ENCODE peak calls at places on chromosomes 2 and 18, in eight cellular contexts. One of them, this sample, is unnamed.

GRCh38 chr2:42809876-42810125 is 17.4 kb upstream of the HAAO start:
- DNase-seq in ovary: no peak
- DNase-seq in K562: peak; percentile 91
- DNase-seq in upper lobe of left lung: peak; percentile 85
- DNase-seq in transverse colon: peak; percentile 86
- DNase-seq in SK-N-SH: peak; percentile 97
- DNase-seq in A549: peak; percentile 87
- DNase-seq in stomach: peak; percentile 84
- DNase-seq in this sample: no peak

GRCh38 chr2:109372171-109372568 is 241.6 kb downstream of the SEPTIN10 start:
- DNase-seq in stomach: peak; percentile 7
- DNase-seq in transverse colon: no peak
- DNase-seq in SK-N-SH: peak; percentile 1
- DNase-seq in K562: no peak
- DNase-seq in A549: no peak
- DNase-seq in ovary: no peak
- DNase-seq in upper lobe of left lung: peak; percentile 7
- DNase-seq in this sample: no peak

GRCh38 chr2:127586136-127586535 is 50.7 kb downstream of the MYO7B start:
- DNase-seq in transverse colon: no peak
- DNase-seq in stomach: peak; percentile 2
- DNase-seq in ovary: no peak
- DNase-seq in K562: no peak
- DNase-seq in SK-N-SH: no peak
- DNase-seq in upper lobe of left lung: peak; percentile 7
- DNase-seq in A549: no peak
- DNase-seq in this sample: no peak

GRCh38 chr2:31475692-31476091 is 61.1 kb upstream of the XDH start:
- DNase-seq in SK-N-SH: no peak
- DNase-seq in transverse colon: no peak
- DNase-seq in ovary: no peak
- DNase-seq in A549: no peak
- DNase-seq in K562: no peak
- DNase-seq in upper lobe of left lung: no peak
- DNase-seq in stomach: no peak
- DNase-seq in this sample: no peak

GRCh38 chr2:165874445-165875039 is 79.0 kb downstream of the TTC21B start:
- DNase-seq in ovary: no peak
- DNase-seq in stomach: no peak
- DNase-seq in K562: peak; percentile 22
- DNase-seq in SK-N-SH: peak; percentile 44
- DNase-seq in A549: peak; percentile 58
- DNase-seq in transverse colon: no peak
- DNase-seq in upper lobe of left lung: no peak
- DNase-seq in this sample: peak; percentile 23

GRCh38 chr2:229921101-229921891 is 513 bp downstream of the TRIP12 start:
- DNase-seq in A549: peak; percentile 62
- DNase-seq in transverse colon: peak; percentile 75
- DNase-seq in K562: no peak
- DNase-seq in stomach: peak; percentile 67
- DNase-seq in SK-N-SH: peak; percentile 79
- DNase-seq in ovary: peak; percentile 80
- DNase-seq in upper lobe of left lung: peak; percentile 81
- DNase-seq in this sample: peak; percentile 38

GRCh38 chr2:127146071-127146725 is 39.2 kb upstream of the BIN1 start:
- DNase-seq in ovary: peak; percentile 8
- DNase-seq in K562: no peak
- DNase-seq in stomach: no peak
- DNase-seq in upper lobe of left lung: no peak
- DNase-seq in SK-N-SH: no peak
- DNase-seq in A549: no peak
- DNase-seq in transverse colon: no peak
- DNase-seq in this sample: no peak

GRCh38 chr18:41449612-41450011 is 505.4 kb upstream of the PIK3C3 start:
- DNase-seq in ovary: no peak
- DNase-seq in transverse colon: no peak
- DNase-seq in A549: no peak
- DNase-seq in SK-N-SH: no peak
- DNase-seq in upper lobe of left lung: no peak
- DNase-seq in stomach: no peak
- DNase-seq in K562: no peak
- DNase-seq in this sample: no peak

GRCh38 chr2:100752628-100753333 is 67.2 kb upstream of the NPAS2 start:
- DNase-seq in SK-N-SH: no peak
- DNase-seq in ovary: no peak
- DNase-seq in K562: no peak
- DNase-seq in A549: peak; percentile 59
- DNase-seq in transverse colon: no peak
- DNase-seq in upper lobe of left lung: no peak
- DNase-seq in stomach: no peak
- DNase-seq in this sample: no peak

GRCh38 chr2:176494949-176495353 is 225.7 kb downstream of the MTX2 start:
- DNase-seq in A549: no peak
- DNase-seq in stomach: peak; percentile 26
- DNase-seq in K562: no peak
- DNase-seq in transverse colon: peak; percentile 28
- DNase-seq in upper lobe of left lung: peak; percentile 34
- DNase-seq in SK-N-SH: no peak
- DNase-seq in ovary: peak; percentile 43
- DNase-seq in this sample: peak; percentile 76

GRCh38 chr2:109644571-109645275 is 30.6 kb downstream of the SOWAHC start:
- DNase-seq in transverse colon: peak; percentile 70
- DNase-seq in K562: no peak
- DNase-seq in A549: peak; percentile 28
- DNase-seq in stomach: peak; percentile 50
- DNase-seq in SK-N-SH: peak; percentile 34
- DNase-seq in upper lobe of left lung: peak; percentile 40
- DNase-seq in ovary: no peak
- DNase-seq in this sample: no peak

GRCh38 chr2:48270209-48270608 is 259.7 kb upstream of the STON1 start:
- DNase-seq in transverse colon: no peak
- DNase-seq in ovary: no peak
- DNase-seq in A549: no peak
- DNase-seq in stomach: no peak
- DNase-seq in SK-N-SH: no peak
- DNase-seq in upper lobe of left lung: no peak
- DNase-seq in K562: no peak
- DNase-seq in this sample: no peak

GRCh38 chr2:144241801-144242200 is 278.1 kb downstream of the ZEB2 start:
- DNase-seq in transverse colon: no peak
- DNase-seq in ovary: no peak
- DNase-seq in A549: no peak
- DNase-seq in upper lobe of left lung: no peak
- DNase-seq in SK-N-SH: no peak
- DNase-seq in stomach: no peak
- DNase-seq in K562: no peak
- DNase-seq in this sample: no peak

GRCh38 chr2:219362524-219363164 is 25.1 kb downstream of the DNPEP start:
- DNase-seq in K562: no peak
- DNase-seq in SK-N-SH: no peak
- DNase-seq in stomach: no peak
- DNase-seq in upper lobe of left lung: peak; percentile 42
- DNase-seq in ovary: no peak
- DNase-seq in A549: peak; percentile 60
- DNase-seq in transverse colon: peak; percentile 44
- DNase-seq in this sample: peak; percentile 33
- TF ChIP-seq EP300 in K562: no peak
- TF ChIP-seq EP300 in SK-N-SH: no peak
- TF ChIP-seq EP300 in stomach: no peak
- TF ChIP-seq EP300 in upper lobe of left lung: no peak
- TF ChIP-seq EP300 in ovary: no peak
- TF ChIP-seq EP300 in A549: no peak
- TF ChIP-seq EP300 in transverse colon: no peak
- TF ChIP-seq EP300 in this sample: no peak

GRCh38 chr2:150479075-150479915 is 8.2 kb downstream of the RND3 start:
- DNase-seq in stomach: no peak
- DNase-seq in upper lobe of left lung: no peak
- DNase-seq in A549: no peak
- DNase-seq in ovary: no peak
- DNase-seq in SK-N-SH: no peak
- DNase-seq in K562: no peak
- DNase-seq in transverse colon: no peak
- DNase-seq in this sample: no peak

GRCh38 chr2:150477347-150477746 is 10.1 kb downstream of the RND3 start:
- DNase-seq in A549: no peak
- DNase-seq in ovary: no peak
- DNase-seq in transverse colon: peak; percentile 70
- DNase-seq in K562: no peak
- DNase-seq in SK-N-SH: no peak
- DNase-seq in upper lobe of left lung: no peak
- DNase-seq in stomach: no peak
- DNase-seq in this sample: no peak

GRCh38 chr2:150480241-150480640 is 7.2 kb downstream of the RND3 start:
- DNase-seq in upper lobe of left lung: no peak
- DNase-seq in SK-N-SH: no peak
- DNase-seq in stomach: peak; percentile 34
- DNase-seq in A549: no peak
- DNase-seq in ovary: no peak
- DNase-seq in transverse colon: no peak
- DNase-seq in K562: no peak
- DNase-seq in this sample: no peak

GRCh38 chr2:150476809-150477302 is 10.6 kb downstream of the RND3 start:
- DNase-seq in stomach: no peak
- DNase-seq in K562: no peak
- DNase-seq in ovary: no peak
- DNase-seq in transverse colon: no peak
- DNase-seq in upper lobe of left lung: no peak
- DNase-seq in A549: no peak
- DNase-seq in SK-N-SH: no peak
- DNase-seq in this sample: no peak

DNA sequence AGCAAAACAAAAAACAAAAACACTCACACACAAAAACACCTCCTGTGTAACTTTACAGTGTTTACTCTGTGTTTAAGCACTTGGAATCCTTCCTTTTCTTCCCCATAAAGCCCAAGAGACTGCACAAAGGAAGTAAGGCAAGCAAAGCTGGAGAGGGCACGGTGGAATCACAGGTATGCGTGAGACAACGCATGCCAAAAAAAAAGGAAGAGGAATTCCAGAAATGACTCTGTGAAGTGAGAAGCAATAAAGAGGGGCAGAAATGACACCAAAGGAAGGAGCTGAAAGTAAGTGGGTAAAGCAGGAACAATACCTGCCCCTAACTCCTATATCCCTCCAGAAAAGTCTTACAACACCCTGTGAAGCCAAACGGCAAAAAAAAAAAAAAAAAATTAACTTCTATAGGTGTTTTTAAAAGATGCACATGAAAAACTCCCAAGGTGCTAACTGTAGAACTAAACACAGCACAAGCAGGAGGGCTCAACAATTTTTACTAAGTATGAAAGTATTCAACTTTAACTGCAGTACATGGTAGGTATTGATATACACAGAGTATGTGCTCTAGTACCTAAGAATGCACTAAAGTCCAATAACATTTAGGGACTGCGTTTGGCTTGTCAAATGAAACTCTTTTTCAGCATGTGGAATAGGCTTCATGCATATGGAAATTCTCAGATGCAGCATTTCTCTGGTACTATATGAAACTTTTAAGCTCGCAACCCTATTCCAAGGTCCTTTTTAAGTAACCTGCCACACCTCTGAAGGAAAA is 9.1 kb downstream of the RND3 start:
- DNase-seq in SK-N-SH: no peak
- DNase-seq in A549: no peak
- DNase-seq in stomach: no peak
- DNase-seq in K562: no peak
- DNase-seq in ovary: no peak
- DNase-seq in upper lobe of left lung: no peak
- DNase-seq in transverse colon: no peak
- DNase-seq in this sample: no peak
- TF ChIP-seq EP300 in SK-N-SH: no peak
- TF ChIP-seq EP300 in A549: no peak
- TF ChIP-seq EP300 in stomach: no peak
- TF ChIP-seq EP300 in K562: no peak
- TF ChIP-seq EP300 in ovary: no peak
- TF ChIP-seq EP300 in upper lobe of left lung: no peak
- TF ChIP-seq EP300 in transverse colon: no peak
- TF ChIP-seq EP300 in this sample: no peak

GRCh38 chr18:46332956-46333355 is 228.8 kb downstream of the HAUS1 start:
- DNase-seq in A549: no peak
- DNase-seq in stomach: no peak
- DNase-seq in ovary: no peak
- DNase-seq in SK-N-SH: peak; percentile 41
- DNase-seq in upper lobe of left lung: no peak
- DNase-seq in transverse colon: no peak
- DNase-seq in K562: no peak
- DNase-seq in this sample: no peak

GRCh38 chr18:46335551-46336059 is 231.4 kb downstream of the HAUS1 start:
- DNase-seq in transverse colon: no peak
- DNase-seq in stomach: no peak
- DNase-seq in K562: no peak
- DNase-seq in upper lobe of left lung: no peak
- DNase-seq in SK-N-SH: peak; percentile 75
- DNase-seq in ovary: no peak
- DNase-seq in A549: no peak
- DNase-seq in this sample: no peak

GRCh38 chr18:46332286-46332801 is 228.2 kb downstream of the HAUS1 start:
- DNase-seq in transverse colon: no peak
- DNase-seq in SK-N-SH: no peak
- DNase-seq in upper lobe of left lung: no peak
- DNase-seq in K562: no peak
- DNase-seq in stomach: no peak
- DNase-seq in A549: no peak
- DNase-seq in ovary: no peak
- DNase-seq in this sample: no peak

GRCh38 chr18:46334200-46334553 is 230.0 kb downstream of the HAUS1 start:
- DNase-seq in A549: no peak
- DNase-seq in K562: no peak
- DNase-seq in ovary: no peak
- DNase-seq in upper lobe of left lung: no peak
- DNase-seq in stomach: no peak
- DNase-seq in transverse colon: no peak
- DNase-seq in SK-N-SH: no peak
- DNase-seq in this sample: no peak

GRCh38 chr18:46333371-46334199 is 229.4 kb downstream of the HAUS1 start:
- DNase-seq in upper lobe of left lung: no peak
- DNase-seq in ovary: no peak
- DNase-seq in transverse colon: no peak
- DNase-seq in SK-N-SH: peak; percentile 96
- DNase-seq in K562: peak; percentile 8
- DNase-seq in stomach: no peak
- DNase-seq in A549: peak; percentile 31
- DNase-seq in this sample: no peak
- TF ChIP-seq EP300 in upper lobe of left lung: no peak
- TF ChIP-seq EP300 in ovary: no peak
- TF ChIP-seq EP300 in transverse colon: no peak
- TF ChIP-seq EP300 in SK-N-SH: no peak
- TF ChIP-seq EP300 in K562: no peak
- TF ChIP-seq EP300 in stomach: no peak
- TF ChIP-seq EP300 in A549: no peak
- TF ChIP-seq EP300 in this sample: no peak

DNA sequence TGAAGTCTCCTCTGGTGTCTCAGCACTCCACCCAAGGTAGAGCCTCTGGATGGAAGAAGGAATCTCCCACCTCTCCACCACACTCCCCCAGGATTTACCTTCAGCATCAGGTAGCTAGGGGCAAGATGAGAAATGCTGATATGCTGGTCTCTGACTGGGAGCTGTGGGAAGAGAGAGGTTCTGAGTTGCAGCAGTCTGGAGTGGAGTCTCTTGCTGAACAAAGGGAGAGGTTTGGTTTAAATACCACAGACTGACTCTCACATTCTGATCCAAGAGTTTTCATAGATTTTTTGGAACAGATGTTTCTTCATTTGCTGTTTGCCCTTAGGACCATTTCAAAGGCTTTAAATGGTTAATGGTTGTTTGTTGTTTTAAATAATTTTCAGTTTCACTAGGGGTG is 1.1 kb upstream of the CFLAR start:
- DNase-seq in A549: no peak
- DNase-seq in upper lobe of left lung: no peak
- DNase-seq in K562: no peak
- DNase-seq in stomach: no peak
- DNase-seq in ovary: no peak
- DNase-seq in transverse colon: no peak
- DNase-seq in SK-N-SH: no peak
- DNase-seq in this sample: no peak
- TF ChIP-seq EP300 in A549: no peak
- TF ChIP-seq EP300 in upper lobe of left lung: no peak
- TF ChIP-seq EP300 in K562: no peak
- TF ChIP-seq EP300 in stomach: no peak
- TF ChIP-seq EP300 in ovary: no peak
- TF ChIP-seq EP300 in transverse colon: no peak
- TF ChIP-seq EP300 in SK-N-SH: no peak
- TF ChIP-seq EP300 in this sample: no peak